ENCODE peak calls at places on chromosomes 1 and 21, in nine cellular contexts. W, P, Z, E, A, J, S, X and N are unnamed samples.

GRCh38 chr1:101820080-101820479 is 176.6 kb downstream of the OLFM3 start:
- DNase-seq in S (peak; percentile 4), E (no peak), Z (peak; percentile 68), P (no peak), X (no peak), J (no peak), A (peak; percentile 15), W (peak; percentile 12), N (no peak)

GRCh38 chr1:194935864-194936263 is 1672.4 kb downstream of the KCNT2 start:
- DNase-seq in J (no peak), W (no peak), Z (no peak), P (no peak), X (no peak), E (no peak), S (no peak), A (no peak), N (no peak)

GRCh38 chr1:10973956-10974881 is 38.2 kb upstream of the TARDBP start:
- DNase-seq in Z (no peak), X (no peak), A (no peak), E (no peak), J (no peak), W (no peak), S (no peak), P (no peak), N (no peak)

GRCh38 chr1:67687649-67688048 is 2.6 kb downstream of the GADD45A start:
- DNase-seq in P (no peak), Z (no peak), W (no peak), E (no peak), J (no peak), X (no peak), A (peak; percentile 83), S (peak; percentile 90), N (no peak)

GRCh38 chr1:39317111-39317510 is 112.6 kb downstream of the MACF1 start:
- DNase-seq in P (no peak), E (no peak), X (no peak), A (peak; percentile 10), Z (no peak), S (no peak), J (no peak), W (peak; percentile 10), N (no peak)

GRCh38 chr1:222616535-222616934 is 1.4 kb upstream of the MIA3 start:
- DNase-seq in Z (peak; percentile 23), E (no peak), A (peak; percentile 91), J (no peak), S (peak; percentile 70), X (no peak), W (no peak), P (no peak), N (no peak)

GRCh38 chr1:208048904-208049303 is 138.0 kb upstream of the CD34 start:
- DNase-seq in S (no peak), Z (no peak), E (no peak), P (no peak), X (no peak), W (no peak), J (no peak), A (no peak), N (no peak)

GRCh38 chr1:225813250-225813964 is 3.5 kb downstream of the EPHX1 start:
- DNase-seq in W (peak; percentile 25), S (no peak), A (peak; percentile 62), Z (peak; percentile 75), X (no peak), J (no peak), P (no peak), E (no peak), N (no peak)

GRCh38 chr1:109514846-109515245 is 5.3 kb upstream of the AMIGO1 start:
- DNase-seq in P (no peak), E (no peak), Z (no peak), X (no peak), W (no peak), J (no peak), S (no peak), A (no peak), N (no peak)

GRCh38 chr1:109516872-109517271 is 7.3 kb upstream of the AMIGO1 start:
- DNase-seq in W (no peak), P (no peak), X (no peak), E (no peak), Z (peak; percentile 58), S (no peak), J (no peak), A (peak; percentile 29), N (no peak)

GRCh38 chr1:109513110-109513702 is 3.7 kb upstream of the AMIGO1 start:
- DNase-seq in Z (no peak), P (no peak), A (no peak), E (no peak), S (no peak), J (no peak), W (no peak), X (no peak), N (no peak)

GRCh38 chr1:109521465-109521951 is 12.0 kb upstream of the AMIGO1 start:
- DNase-seq in S (no peak), J (no peak), X (no peak), Z (no peak), P (no peak), E (no peak), W (no peak), A (no peak), N (no peak)

DNA sequence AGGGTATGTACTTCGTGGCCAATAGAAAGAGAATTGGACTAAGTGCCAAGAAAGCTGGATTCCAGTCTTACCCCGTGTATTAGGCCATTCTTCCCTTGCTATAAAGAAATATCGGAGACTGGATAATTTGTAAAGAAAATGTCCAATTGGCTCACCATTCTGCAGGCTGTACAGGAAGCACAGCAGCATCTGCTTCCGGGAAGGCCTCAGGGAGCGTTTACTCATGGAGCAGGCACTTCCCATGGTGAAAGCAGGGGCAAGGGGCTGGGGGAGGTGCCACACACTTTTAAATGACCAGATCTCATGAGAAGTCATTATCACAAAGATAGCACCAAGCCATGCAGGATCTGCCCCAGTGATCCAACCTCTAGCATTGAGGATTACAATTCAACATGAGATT is 7.8 kb upstream of the AMIGO1 start:
- DNase-seq in J (no peak), W (no peak), S (no peak), Z (no peak), P (no peak), E (no peak), X (no peak), A (no peak), N (no peak)
- H3K27ac ChIP-seq in J (no peak overlapping the region), W (no peak overlapping the region), S (no peak overlapping the region), Z (no peak overlapping the region), P (no peak overlapping the region), E (no peak overlapping the region), X (no peak overlapping the region), A (no peak overlapping the region), N (no peak overlapping the region)

GRCh38 chr1:59013928-59014279 is 230.1 kb upstream of the JUN start:
- DNase-seq in P (no peak), E (no peak), W (no peak), Z (no peak), A (no peak), J (no peak), X (no peak), S (no peak), N (no peak)

GRCh38 chr1:59011663-59012062 is 227.8 kb upstream of the JUN start:
- DNase-seq in X (no peak), W (no peak), P (peak; percentile 20), Z (no peak), S (no peak), A (no peak), E (no peak), J (no peak), N (no peak)

GRCh38 chr1:59014827-59015226 is 231.0 kb upstream of the JUN start:
- DNase-seq in Z (no peak), S (no peak), J (no peak), P (no peak), W (no peak), E (no peak), A (no peak), X (no peak), N (no peak)

GRCh38 chr1:59013276-59013927 is 229.6 kb upstream of the JUN start:
- DNase-seq in P (peak; percentile 58), E (no peak), W (peak; percentile 76), J (no peak), Z (peak; percentile 69), X (peak; percentile 82), S (peak; percentile 38), A (peak; percentile 36), N (no peak)

DNA sequence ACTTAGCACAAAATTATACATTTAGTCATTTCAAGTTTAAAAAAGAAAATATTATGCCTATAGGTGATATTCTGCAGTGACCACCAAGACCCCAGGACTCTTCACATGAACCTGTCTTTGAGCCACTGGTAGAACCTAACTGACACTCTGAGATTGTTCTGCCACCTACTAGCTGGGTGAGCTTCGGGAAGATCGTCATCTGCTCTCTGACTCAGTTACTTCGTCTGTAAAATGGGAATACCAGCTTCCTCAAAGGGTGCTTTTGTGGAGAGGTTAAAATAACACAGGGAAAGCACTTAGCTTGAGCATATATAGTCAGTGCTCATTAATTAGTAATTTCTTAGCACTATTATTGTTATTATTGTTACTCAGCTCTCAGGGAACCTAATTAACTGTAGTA is 228.5 kb upstream of the JUN start:
- DNase-seq in E (no peak), W (no peak), Z (no peak), S (no peak), J (no peak), P (no peak), A (no peak), X (no peak), N (no peak)
- H3K4me1 ChIP-seq in E (peaks cover 4% of the 10 kb centered on the region), W (peaks cover 22% of the 10 kb centered on the region), Z (peaks cover 39% of the 10 kb centered on the region), S (peaks cover 15% of the 10 kb centered on the region), J (peaks cover 3% of the 10 kb centered on the region), P (no peaks in the 10 kb centered on the region), A (peaks cover 20% of the 10 kb centered on the region), X (peaks cover 47% of the 10 kb centered on the region), N (no peaks in the 10 kb centered on the region)

DNA sequence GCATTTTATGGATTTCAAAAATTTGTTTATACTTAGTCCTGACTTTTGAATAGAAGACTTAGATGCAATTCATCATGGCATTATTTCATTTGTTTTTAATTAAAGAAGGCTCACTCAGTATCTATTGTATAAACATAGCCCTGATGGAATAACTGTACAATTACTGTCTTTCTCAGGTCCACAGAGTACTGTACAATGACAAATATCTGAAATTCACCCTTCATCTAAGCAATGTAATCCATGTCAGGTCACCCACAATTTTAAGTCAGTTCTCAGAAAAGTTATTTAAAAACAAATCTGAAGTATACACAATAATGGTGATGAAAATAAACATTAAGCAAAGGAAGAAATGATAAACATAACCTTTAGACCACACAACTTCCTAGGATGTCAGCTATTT is 311.9 kb downstream of the GRIK1 start:
- DNase-seq in S (no peak), X (no peak), E (no peak), Z (no peak), A (no peak), W (no peak), P (no peak), J (no peak), N (no peak)
- H3K27ac ChIP-seq in S (no peak overlapping the region), X (no peak overlapping the region), E (no peak overlapping the region), Z (no peak overlapping the region), A (no peak overlapping the region), W (no peak overlapping the region), P (no peak overlapping the region), J (no peak overlapping the region), N (no peak overlapping the region)

GRCh38 chr21:14685568-14685967 is 139.5 kb upstream of the SAMSN1 start:
- DNase-seq in J (no peak), S (no peak), X (no peak), Z (no peak), P (no peak), W (no peak), E (no peak), A (no peak), N (no peak)

GRCh38 chr21:14684071-14684470 is 138.0 kb upstream of the SAMSN1 start:
- DNase-seq in J (no peak), P (no peak), E (no peak), A (no peak), X (no peak), Z (no peak), W (no peak), S (no peak), N (no peak)

GRCh38 chr21:14688412-14688811 is 142.3 kb upstream of the SAMSN1 start:
- DNase-seq in S (no peak), J (no peak), X (no peak), W (no peak), Z (no peak), A (no peak), P (no peak), E (no peak), N (no peak)

GRCh38 chr21:14687277-14687642 is 141.1 kb upstream of the SAMSN1 start:
- DNase-seq in W (no peak), E (no peak), X (no peak), J (no peak), Z (no peak), S (peak; percentile 1), A (no peak), P (no peak), N (no peak)

GRCh38 chr21:14686466-14687276 is 140.6 kb upstream of the SAMSN1 start:
- DNase-seq in P (no peak), J (peak; percentile 7), X (peak; percentile 74), E (no peak), Z (no peak), A (no peak), W (no peak), S (peak; percentile 9), N (no peak)
- H3K4me1 ChIP-seq in P (no peaks in the 10 kb centered on the region), J (peaks cover 10% of the 10 kb centered on the region), X (peaks cover 66% of the 10 kb centered on the region), E (peaks cover 17% of the 10 kb centered on the region), Z (no peaks in the 10 kb centered on the region), A (no peaks in the 10 kb centered on the region), W (peaks cover 10% of the 10 kb centered on the region), S (no peaks in the 10 kb centered on the region), N (peaks cover 3% of the 10 kb centered on the region)